ENCODE peak calls at places on chromosomes 12 and 14, in five cellular contexts. X is NB4, U is mesothelial cell of epicardium, W is tibial artery, E is A172. D is an unnamed sample.

GRCh38 chr12:113088971-113089756 is 32.6 kb downstream of the DTX1 start:
- DNase-seq in U (no peak), E (no peak), W (no peak), X (no peak), D (no peak)

GRCh38 chr12:7178481-7178880 is 11.0 kb upstream of the PEX5 start:
- DNase-seq in U (no peak), E (no peak), X (no peak), W (no peak), D (no peak)

GRCh38 chr12:99154264-99154982 is 493.1 kb upstream of the GARIN6 start:
- DNase-seq in E (peak), U (peak), W (no peak), X (no peak), D (peak)

GRCh38 chr12:80230068-80230467 is 130.7 kb downstream of the OTOGL start:
- DNase-seq in E (peak), X (no peak), W (no peak), U (no peak), D (peak)

GRCh38 chr12:109744991-109745942 is 31.6 kb downstream of the FAM222A start:
- DNase-seq in U (no peak), E (no peak), W (peak), X (peak), D (no peak)

GRCh38 chr14:38065101-38065762 is 142.5 kb upstream of the SSTR1 start:
- DNase-seq in E (peak), W (no peak), U (no peak), X (no peak), D (no peak)

GRCh38 chr12:29799591-29799990 is 15.8 kb upstream of the TMTC1 start:
- DNase-seq in E (no peak), U (no peak), W (no peak), X (no peak), D (no peak)

GRCh38 chr12:78863482-78864427 is 819 bp upstream of the SYT1 start:
- DNase-seq in E (peak), X (no peak), W (no peak), U (peak), D (peak)

GRCh38 chr12:124321556-124322270 is 26.8 kb downstream of the RFLNA start:
- DNase-seq in W (no peak), U (no peak), E (peak), X (no peak), D (no peak)

GRCh38 chr12:80941916-80942315 is 4.2 kb upstream of the LIN7A start:
- DNase-seq in U (no peak), X (no peak), E (no peak), W (no peak), D (no peak)

GRCh38 chr12:6430124-6430989 is 14.4 kb upstream of the CD27 start:
- DNase-seq in X (peak), U (peak), W (peak), E (peak), D (no peak)

GRCh38 chr14:67815573-67816235 is 686 bp downstream of the ZFYVE26 start:
- DNase-seq in X (peak), W (no peak), E (peak), U (no peak), D (no peak)

GRCh38 chr14:73237786-73238261 is 518 bp downstream of the PAPLN start:
- DNase-seq in E (no peak), X (no peak), U (peak), W (no peak), D (peak)